ENCODE peak calls at places on chromosomes 7 and 10, in ten cellular contexts. N is prostate gland, A is RWPE1, F is left lung, O is upper lobe of right lung, J is HCT116, W is fibroblast of the aortic adventitia, T is Peyer's patch, Z is AG09319, I is BJ. R is an unnamed sample.

GRCh38 chr7:114703677-114704076 is 218.2 kb upstream of the MDFIC start:
- DNase-seq in N (no peak), A (no peak), F (no peak), O (no peak), J (no peak), W (peak; percentile 71), T (no peak), Z (no peak), I (no peak), R (no peak)

GRCh38 chr7:134212576-134213546 is 85.7 kb downstream of the LRGUK start:
- DNase-seq in N (no peak), A (no peak), F (peak; percentile 66), O (peak; percentile 69), J (no peak), W (no peak), T (no peak), Z (no peak), I (no peak), R (no peak)

GRCh38 chr7:114356133-114356532 is 58.5 kb upstream of the FOXP2 start:
- DNase-seq in N (no peak), A (no peak), F (no peak), O (no peak), J (no peak), W (no peak), T (no peak), Z (no peak), I (no peak), R (no peak)

GRCh38 chr7:100118388-100119074 is 627 bp downstream of the TAF6 start:
- DNase-seq in N (no peak), A (no peak), F (no peak), O (no peak), J (no peak), W (no peak), T (no peak), Z (no peak), I (no peak), R (no peak)

GRCh38 chr7:1845536-1846311 is 175.6 kb downstream of the ELFN1 start:
- DNase-seq in N (no peak), A (no peak), F (no peak), O (peak; percentile 55), J (no peak), W (no peak), T (peak; percentile 21), Z (no peak), I (no peak), R (no peak)

GRCh38 chr10:5603091-5603847 is 63.1 kb downstream of the ASB13 start:
- DNase-seq in N (no peak), A (no peak), F (no peak), O (no peak), J (no peak), W (no peak), T (no peak), Z (no peak), I (no peak), R (no peak)

GRCh38 chr10:84811078-84811477 is 482.7 kb downstream of the CCSER2 start:
- DNase-seq in N (no peak), A (no peak), F (no peak), O (no peak), J (no peak), W (no peak), T (no peak), Z (no peak), I (no peak), R (no peak)

GRCh38 chr7:514651-515598 is 4.7 kb downstream of the PDGFA start:
- DNase-seq in N (peak; percentile 70), A (peak; percentile 84), F (no peak), O (no peak), J (no peak), W (no peak), T (peak; percentile 82), Z (no peak), I (no peak), R (no peak)

GRCh38 chr10:5446390-5446926 is 34.1 kb downstream of the NET1 start:
- DNase-seq in N (peak; percentile 97), A (peak; percentile 95), F (peak; percentile 92), O (peak; percentile 96), J (peak; percentile 52), W (peak; percentile 89), T (peak; percentile 99), Z (peak; percentile 55), I (peak; percentile 66), R (peak; percentile 69)

GRCh38 chr7:128236924-128237586 is 4.0 kb upstream of the LEP start:
- DNase-seq in N (no peak), A (peak; percentile 73), F (peak; percentile 55), O (no peak), J (no peak), W (peak; percentile 61), T (no peak), Z (no peak), I (peak; percentile 50), R (no peak)

GRCh38 chr7:54904130-54904529 is 114.7 kb upstream of the EGFR start:
- DNase-seq in N (no peak), A (no peak), F (no peak), O (no peak), J (no peak), W (peak; percentile 88), T (no peak), Z (peak; percentile 94), I (peak; percentile 98), R (peak; percentile 25)

GRCh38 chr10:97058521-97058920 is 127.2 kb downstream of the SLIT1 start:
- DNase-seq in N (peak; percentile 23), A (no peak), F (peak; percentile 46), O (peak; percentile 52), J (no peak), W (no peak), T (no peak), Z (no peak), I (no peak), R (no peak)

GRCh38 chr7:91875851-91876250 is 4.7 kb downstream of the MTERF1 start:
- DNase-seq in N (no peak), A (no peak), F (no peak), O (no peak), J (no peak), W (peak; percentile 27), T (no peak), Z (no peak), I (no peak), R (no peak)

GRCh38 chr10:24097771-24098207 is 111.1 kb upstream of the KIAA1217 start:
- DNase-seq in N (peak; percentile 6), A (no peak), F (no peak), O (no peak), J (no peak), W (no peak), T (no peak), Z (no peak), I (no peak), R (no peak)

GRCh38 chr7:152761116-152761748 is 1.7 kb downstream of the ACTR3B start:
- DNase-seq in N (no peak), A (no peak), F (no peak), O (no peak), J (no peak), W (peak; percentile 39), T (no peak), Z (no peak), I (peak; percentile 42), R (peak; percentile 21)

GRCh38 chr7:74097937-74098614 is 14.5 kb downstream of the LIMK1 start:
- DNase-seq in N (no peak), A (peak; percentile 85), F (peak; percentile 65), O (no peak), J (no peak), W (peak; percentile 87), T (no peak), Z (peak; percentile 85), I (peak; percentile 96), R (peak; percentile 75)

GRCh38 chr10:60424971-60425370 is 35.3 kb upstream of the ANK3 start:
- DNase-seq in N (no peak), A (no peak), F (no peak), O (no peak), J (no peak), W (no peak), T (no peak), Z (no peak), I (no peak), R (no peak)
- TF ChIP-seq CTCF in N (no peak), A (no peak), F (no peak), O (no peak), J (no peak), W (no peak), T (no peak), Z (no peak), I (no peak), R (no peak)

GRCh38 chr10:78460204-78460603 is 426.5 kb downstream of the RPS24 start:
- DNase-seq in N (no peak), A (no peak), F (no peak), O (no peak), J (no peak), W (no peak), T (no peak), Z (no peak), I (no peak), R (no peak)

GRCh38 chr10:78464118-78464855 is 430.6 kb downstream of the RPS24 start:
- DNase-seq in N (no peak), A (no peak), F (no peak), O (no peak), J (no peak), W (no peak), T (no peak), Z (no peak), I (no peak), R (no peak)

GRCh38 chr10:78461333-78461732 is 427.7 kb downstream of the RPS24 start:
- DNase-seq in N (no peak), A (no peak), F (no peak), O (no peak), J (no peak), W (no peak), T (no peak), Z (no peak), I (no peak), R (no peak)

GRCh38 chr10:78462728-78463228 is 429.1 kb downstream of the RPS24 start:
- DNase-seq in N (no peak), A (no peak), F (no peak), O (no peak), J (no peak), W (no peak), T (no peak), Z (no peak), I (no peak), R (no peak)

GRCh38 chr10:78462221-78462620 is 428.6 kb downstream of the RPS24 start:
- DNase-seq in N (no peak), A (no peak), F (no peak), O (no peak), J (no peak), W (no peak), T (no peak), Z (no peak), I (no peak), R (no peak)
- TF ChIP-seq CTCF in N (no peak), A (no peak), F (no peak), O (no peak), J (no peak), W (no peak), T (no peak), Z (no peak), I (no peak), R (no peak)

GRCh38 chr10:110918269-110918632 is 729 bp downstream of the BBIP1 start:
- DNase-seq in N (peak; percentile 95), A (peak; percentile 99), F (peak; percentile 97), O (peak; percentile 99), J (peak; percentile 93), W (peak; percentile 94), T (no peak), Z (peak; percentile 92), I (peak; percentile 82), R (peak; percentile 88)
- TF ChIP-seq CTCF in N (peak; percentile 18), A (peak; percentile 7), F (no peak), O (peak; percentile 22), J (no peak), W (peak; percentile 1), T (no peak), Z (no peak), I (peak; percentile 4), R (no peak)

GRCh38 chr7:130910949-130911944 is 177.2 kb upstream of the KLF14 start:
- DNase-seq in N (no peak), A (no peak), F (no peak), O (no peak), J (no peak), W (peak; percentile 74), T (no peak), Z (no peak), I (no peak), R (no peak)
- TF ChIP-seq CTCF in N (no peak), A (no peak), F (no peak), O (no peak), J (no peak), W (no peak), T (no peak), Z (no peak), I (no peak), R (no peak)